ENCODE peak calls at places on chromosomes 6 and 20, in nine cellular contexts. One of them, this sample, is unnamed.

GRCh38 chr6:133062077-133062476 is 179.1 kb upstream of the EYA4 start:
- DNase-seq in NCI-H1694 treated with DMSO at 0.1 percent for 48 hours: no peak
- DNase-seq in nephron progenitor cell: no peak
- DNase-seq in activated effector memory CD4-positive, alpha-beta T cell treated with anti-CD3 and anti-CD28 coated beads, Interleukin-2, amount 50 U/mL, for 16 hours: no peak
- DNase-seq in activated CD4-positive, alpha-beta memory T cell treated with anti-CD3 and anti-CD28 coated beads, Interleukin-2, amount 10 ng/mL, durations not matched to agents 7 days and 5 days: no peak
- DNase-seq in D341Med: no peak
- DNase-seq in body of pancreas: no peak
- DNase-seq in left ventricle myocardium inferior: no peak
- DNase-seq in SW480: no peak
- DNase-seq in this sample: peak; percentile 19

GRCh38 chr20:6583134-6583738 is 184.2 kb upstream of the BMP2 start:
- DNase-seq in NCI-H1694 treated with DMSO at 0.1 percent for 48 hours: peak; percentile 18
- DNase-seq in nephron progenitor cell: peak; percentile 47
- DNase-seq in activated effector memory CD4-positive, alpha-beta T cell treated with anti-CD3 and anti-CD28 coated beads, Interleukin-2, amount 50 U/mL, for 16 hours: no peak
- DNase-seq in activated CD4-positive, alpha-beta memory T cell treated with anti-CD3 and anti-CD28 coated beads, Interleukin-2, amount 10 ng/mL, durations not matched to agents 7 days and 5 days: no peak
- DNase-seq in D341Med: peak; percentile 66
- DNase-seq in body of pancreas: peak; percentile 66
- DNase-seq in left ventricle myocardium inferior: peak; percentile 20
- DNase-seq in SW480: peak; percentile 63
- DNase-seq in this sample: no peak

GRCh38 chr6:99121748-99122147 is 174.0 kb upstream of the FBXL4 start:
- DNase-seq in NCI-H1694 treated with DMSO at 0.1 percent for 48 hours: no peak
- DNase-seq in nephron progenitor cell: no peak
- DNase-seq in activated effector memory CD4-positive, alpha-beta T cell treated with anti-CD3 and anti-CD28 coated beads, Interleukin-2, amount 50 U/mL, for 16 hours: no peak
- DNase-seq in activated CD4-positive, alpha-beta memory T cell treated with anti-CD3 and anti-CD28 coated beads, Interleukin-2, amount 10 ng/mL, durations not matched to agents 7 days and 5 days: no peak
- DNase-seq in D341Med: no peak
- DNase-seq in body of pancreas: no peak
- DNase-seq in left ventricle myocardium inferior: no peak
- DNase-seq in SW480: no peak
- DNase-seq in this sample: no peak

GRCh38 chr6:130376921-130377320 is 11.1 kb downstream of the TMEM200A start:
- DNase-seq in NCI-H1694 treated with DMSO at 0.1 percent for 48 hours: no peak
- DNase-seq in nephron progenitor cell: no peak
- DNase-seq in activated effector memory CD4-positive, alpha-beta T cell treated with anti-CD3 and anti-CD28 coated beads, Interleukin-2, amount 50 U/mL, for 16 hours: no peak
- DNase-seq in activated CD4-positive, alpha-beta memory T cell treated with anti-CD3 and anti-CD28 coated beads, Interleukin-2, amount 10 ng/mL, durations not matched to agents 7 days and 5 days: no peak
- DNase-seq in D341Med: no peak
- DNase-seq in body of pancreas: no peak
- DNase-seq in left ventricle myocardium inferior: no peak
- DNase-seq in SW480: no peak
- DNase-seq in this sample: no peak

GRCh38 chr20:39899881-39900280 is 789.2 kb downstream of the MAFB start:
- DNase-seq in NCI-H1694 treated with DMSO at 0.1 percent for 48 hours: no peak
- DNase-seq in nephron progenitor cell: no peak
- DNase-seq in activated effector memory CD4-positive, alpha-beta T cell treated with anti-CD3 and anti-CD28 coated beads, Interleukin-2, amount 50 U/mL, for 16 hours: no peak
- DNase-seq in activated CD4-positive, alpha-beta memory T cell treated with anti-CD3 and anti-CD28 coated beads, Interleukin-2, amount 10 ng/mL, durations not matched to agents 7 days and 5 days: no peak
- DNase-seq in D341Med: no peak
- DNase-seq in body of pancreas: no peak
- DNase-seq in left ventricle myocardium inferior: no peak
- DNase-seq in SW480: no peak
- DNase-seq in this sample: no peak

GRCh38 chr6:37657117-37657886 is 40.4 kb downstream of the MDGA1 start:
- DNase-seq in NCI-H1694 treated with DMSO at 0.1 percent for 48 hours: no peak
- DNase-seq in nephron progenitor cell: no peak
- DNase-seq in activated effector memory CD4-positive, alpha-beta T cell treated with anti-CD3 and anti-CD28 coated beads, Interleukin-2, amount 50 U/mL, for 16 hours: no peak
- DNase-seq in activated CD4-positive, alpha-beta memory T cell treated with anti-CD3 and anti-CD28 coated beads, Interleukin-2, amount 10 ng/mL, durations not matched to agents 7 days and 5 days: no peak
- DNase-seq in D341Med: no peak
- DNase-seq in body of pancreas: peak; percentile 48
- DNase-seq in left ventricle myocardium inferior: no peak
- DNase-seq in SW480: no peak
- DNase-seq in this sample: no peak

GRCh38 chr6:32700391-32701040 is 34.1 kb upstream of the HLA-DQB1 start:
- DNase-seq in NCI-H1694 treated with DMSO at 0.1 percent for 48 hours: peak; percentile 18
- DNase-seq in nephron progenitor cell: peak; percentile 55
- DNase-seq in activated effector memory CD4-positive, alpha-beta T cell treated with anti-CD3 and anti-CD28 coated beads, Interleukin-2, amount 50 U/mL, for 16 hours: no peak
- DNase-seq in activated CD4-positive, alpha-beta memory T cell treated with anti-CD3 and anti-CD28 coated beads, Interleukin-2, amount 10 ng/mL, durations not matched to agents 7 days and 5 days: peak; percentile 33
- DNase-seq in D341Med: peak; percentile 59
- DNase-seq in body of pancreas: peak; percentile 27
- DNase-seq in left ventricle myocardium inferior: no peak
- DNase-seq in SW480: peak; percentile 58
- DNase-seq in this sample: peak; percentile 15

GRCh38 chr6:16473908-16474791 is 235.8 kb downstream of the GMPR start:
- DNase-seq in NCI-H1694 treated with DMSO at 0.1 percent for 48 hours: no peak
- DNase-seq in nephron progenitor cell: no peak
- DNase-seq in activated effector memory CD4-positive, alpha-beta T cell treated with anti-CD3 and anti-CD28 coated beads, Interleukin-2, amount 50 U/mL, for 16 hours: peak; percentile 75
- DNase-seq in activated CD4-positive, alpha-beta memory T cell treated with anti-CD3 and anti-CD28 coated beads, Interleukin-2, amount 10 ng/mL, durations not matched to agents 7 days and 5 days: no peak
- DNase-seq in D341Med: no peak
- DNase-seq in body of pancreas: no peak
- DNase-seq in left ventricle myocardium inferior: no peak
- DNase-seq in SW480: no peak
- DNase-seq in this sample: no peak

GRCh38 chr6:17385660-17386059 is 7.7 kb upstream of the CAP2 start:
- DNase-seq in NCI-H1694 treated with DMSO at 0.1 percent for 48 hours: no peak
- DNase-seq in nephron progenitor cell: no peak
- DNase-seq in activated effector memory CD4-positive, alpha-beta T cell treated with anti-CD3 and anti-CD28 coated beads, Interleukin-2, amount 50 U/mL, for 16 hours: no peak
- DNase-seq in activated CD4-positive, alpha-beta memory T cell treated with anti-CD3 and anti-CD28 coated beads, Interleukin-2, amount 10 ng/mL, durations not matched to agents 7 days and 5 days: no peak
- DNase-seq in D341Med: peak; percentile 52
- DNase-seq in body of pancreas: no peak
- DNase-seq in left ventricle myocardium inferior: no peak
- DNase-seq in SW480: peak; percentile 8
- DNase-seq in this sample: no peak

GRCh38 chr20:25551413-25552210 is 33.7 kb downstream of the NINL start:
- DNase-seq in NCI-H1694 treated with DMSO at 0.1 percent for 48 hours: no peak
- DNase-seq in nephron progenitor cell: no peak
- DNase-seq in activated effector memory CD4-positive, alpha-beta T cell treated with anti-CD3 and anti-CD28 coated beads, Interleukin-2, amount 50 U/mL, for 16 hours: no peak
- DNase-seq in activated CD4-positive, alpha-beta memory T cell treated with anti-CD3 and anti-CD28 coated beads, Interleukin-2, amount 10 ng/mL, durations not matched to agents 7 days and 5 days: no peak
- DNase-seq in D341Med: no peak
- DNase-seq in body of pancreas: no peak
- DNase-seq in left ventricle myocardium inferior: no peak
- DNase-seq in SW480: no peak
- DNase-seq in this sample: no peak

GRCh38 chr6:4615891-4616290 is 160.3 kb upstream of the CDYL start:
- DNase-seq in NCI-H1694 treated with DMSO at 0.1 percent for 48 hours: no peak
- DNase-seq in nephron progenitor cell: no peak
- DNase-seq in activated effector memory CD4-positive, alpha-beta T cell treated with anti-CD3 and anti-CD28 coated beads, Interleukin-2, amount 50 U/mL, for 16 hours: no peak
- DNase-seq in activated CD4-positive, alpha-beta memory T cell treated with anti-CD3 and anti-CD28 coated beads, Interleukin-2, amount 10 ng/mL, durations not matched to agents 7 days and 5 days: no peak
- DNase-seq in D341Med: no peak
- DNase-seq in body of pancreas: no peak
- DNase-seq in left ventricle myocardium inferior: peak; percentile 52
- DNase-seq in SW480: no peak
- DNase-seq in this sample: no peak

This sample was measured in AG09319.